ENCODE peak calls at places on chromosome 10, in five cellular contexts. H, Y, X, J and O are unnamed samples. For H3K4me1, the result is how much of the 10 kb centered on the place peaks cover.

GRCh38 chr10:2051108-2051507 is 313.8 kb upstream of the ADARB2 start:
- DNase-seq in H (no peak), Y (no peak), X (no peak), J (no peak), O (no peak)

GRCh38 chr10:42783181-42783549 is 570 bp downstream of the BMS1 start:
- DNase-seq in H (no peak), Y (peak), X (peak), J (no peak), O (peak)

GRCh38 chr10:58806970-58807630 is 294.4 kb downstream of the BICC1 start:
- DNase-seq in H (no peak), Y (no peak), X (no peak), J (no peak), O (peak)

GRCh38 chr10:119393845-119394244 is 148.7 kb downstream of the RGS10 start:
- DNase-seq in H (no peak), Y (no peak), X (no peak), J (no peak), O (no peak)

GRCh38 chr10:69202332-69202731 is 17.8 kb upstream of the HKDC1 start:
- DNase-seq in H (no peak), Y (no peak), X (peak), J (no peak), O (no peak)

GRCh38 chr10:28668363-28669226 is 8.7 kb upstream of the BAMBI start:
- DNase-seq in H (peak), Y (peak), X (no peak), J (peak), O (peak)

GRCh38 chr10:67621834-67622233 is 74.2 kb downstream of the CTNNA3 start:
- DNase-seq in H (no peak), Y (no peak), X (no peak), J (no peak), O (no peak)

GRCh38 chr10:69874464-69874863 is 72.8 kb downstream of the COL13A1 start:
- DNase-seq in H (no peak), Y (no peak), X (peak), J (no peak), O (no peak)

GRCh38 chr10:132974249-132974796 is 32.0 kb upstream of the CFAP46 start:
- DNase-seq in H (no peak), Y (no peak), X (no peak), J (no peak), O (no peak)

GRCh38 chr10:23399701-23400144 is 39.2 kb upstream of the OTUD1 start:
- DNase-seq in H (no peak), Y (no peak), X (peak), J (no peak), O (no peak)

GRCh38 chr10:97224483-97225435 is 39.0 kb upstream of the SLIT1 start:
- DNase-seq in H (no peak), Y (no peak), X (peak), J (no peak), O (no peak)

GRCh38 chr10:66440562-66440961 is 485.3 kb upstream of the LRRTM3 start:
- DNase-seq in H (no peak), Y (no peak), X (no peak), J (no peak), O (no peak)

GRCh38 chr10:79079074-79079397 is 10.3 kb downstream of the ZMIZ1 start:
- DNase-seq in H (no peak), Y (no peak), X (no peak), J (no peak), O (no peak)

GRCh38 chr10:32005050-32005449 is 51.2 kb downstream of the KIF5B start:
- DNase-seq in H (no peak), Y (peak), X (peak), J (no peak), O (peak)

GRCh38 chr10:124356706-124357582 is 61.8 kb downstream of the OAT start:
- DNase-seq in H (no peak), Y (no peak), X (no peak), J (no peak), O (no peak)

GRCh38 chr10:92972066-92972870 is 88.3 kb upstream of the CYP26C1 start:
- DNase-seq in H (no peak), Y (peak), X (peak), J (no peak), O (peak)

GRCh38 chr10:100814751-100815474 is 69.5 kb downstream of the PAX2 start:
- DNase-seq in H (no peak), Y (no peak), X (no peak), J (no peak), O (no peak)
- TF ChIP-seq CTCF in H (no peak), Y (no peak), X (no peak), J (no peak), O (no peak)

GRCh38 chr10:112261281-112261822 is 21.8 kb upstream of the TECTB start:
- DNase-seq in H (no peak), Y (no peak), X (peak), J (peak), O (no peak)
- H3K27ac ChIP-seq in H (no peak), Y (no peak), X (peak), J (no peak), O (no peak)

DNA sequence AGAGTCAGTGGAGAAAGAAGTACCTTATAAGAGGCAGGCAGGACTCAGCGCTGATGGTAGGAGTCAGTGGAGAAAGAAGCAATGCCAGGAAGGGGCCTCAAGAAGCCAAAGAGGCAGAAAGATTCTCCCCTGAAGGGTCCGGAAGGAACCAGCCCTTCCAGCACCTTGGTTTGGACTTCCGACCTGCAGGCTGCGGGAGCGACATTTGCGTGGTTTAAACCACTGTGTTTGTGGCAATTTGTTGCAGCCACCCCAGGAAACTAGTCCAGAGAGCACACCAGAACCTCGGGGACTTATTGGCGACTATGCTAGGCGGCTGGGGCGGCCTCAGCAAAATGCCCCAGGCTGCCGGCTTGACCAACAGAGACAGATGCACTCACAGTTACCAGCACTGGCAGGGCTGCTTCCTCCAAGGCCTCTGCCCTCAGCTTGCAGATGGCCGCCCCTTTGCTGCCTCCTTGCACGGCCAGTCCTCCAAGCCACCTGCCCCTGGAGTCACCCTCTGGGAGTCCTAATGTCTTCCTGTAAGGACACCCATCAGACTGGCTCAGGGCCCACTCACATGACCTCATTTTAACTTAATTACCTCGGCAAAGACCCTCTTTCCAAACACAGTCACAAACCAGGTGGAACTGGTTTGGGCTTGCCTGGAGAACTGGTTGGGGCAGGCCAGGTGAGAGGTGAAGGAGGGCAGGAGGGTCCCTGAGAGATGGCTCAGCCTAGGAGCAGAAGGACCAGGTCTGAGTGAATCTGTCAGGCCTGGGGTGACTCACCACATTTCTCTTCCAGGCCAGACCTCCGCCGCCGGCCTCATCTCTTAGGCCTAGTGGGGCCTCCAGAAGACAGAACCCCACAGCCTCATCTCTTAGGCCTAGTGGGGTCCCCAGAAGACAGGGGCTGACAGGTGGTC is 26.1 kb downstream of the CALML3 start:
- DNase-seq in H (peak), Y (no peak), X (peak), J (no peak), O (no peak)
- H3K4me1 ChIP-seq in H (under half), Y (under half), X (under half), J (under half), O (under half)

GRCh38 chr10:84007482-84007881 is 131.8 kb upstream of the GHITM start:
- DNase-seq in H (no peak), Y (no peak), X (no peak), J (no peak), O (no peak)
- TF ChIP-seq CTCF in H (no peak), Y (no peak), X (no peak), J (no peak), O (no peak)

GRCh38 chr10:88243847-88244730 is 339.0 kb downstream of the RNLS start:
- DNase-seq in H (peak), Y (peak), X (peak), J (peak), O (no peak)
- H3K27ac ChIP-seq in H (peak), Y (peak), X (peak), J (peak), O (no peak)

GRCh38 chr10:82552273-82552672 is 677.3 kb downstream of the NRG3 start:
- DNase-seq in H (no peak), Y (no peak), X (no peak), J (no peak), O (no peak)

DNA sequence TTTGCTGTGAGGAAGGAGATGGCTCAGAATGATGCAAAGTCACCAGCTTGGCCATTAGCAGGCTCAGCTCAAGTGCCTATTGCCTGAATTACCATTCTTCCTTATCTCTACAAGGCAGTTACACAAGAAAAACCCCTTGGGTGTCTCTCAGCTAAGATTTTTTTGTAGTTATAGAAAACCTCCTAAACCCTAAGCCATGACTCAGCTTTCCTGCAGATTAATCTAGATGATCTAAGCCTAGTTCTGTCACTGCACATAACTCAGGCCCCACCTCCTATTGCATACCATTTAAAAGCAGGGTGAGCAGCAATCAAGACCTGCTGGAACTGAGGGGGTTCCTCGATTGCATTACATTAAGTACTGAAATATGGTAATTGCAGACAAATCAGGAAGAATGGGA is 683.2 kb downstream of the NRG3 start:
- DNase-seq in H (no peak), Y (no peak), X (no peak), J (no peak), O (no peak)
- H3K4me1 ChIP-seq in H (under half), Y (under half), X (under half), J (under half), O (under half)

DNA sequence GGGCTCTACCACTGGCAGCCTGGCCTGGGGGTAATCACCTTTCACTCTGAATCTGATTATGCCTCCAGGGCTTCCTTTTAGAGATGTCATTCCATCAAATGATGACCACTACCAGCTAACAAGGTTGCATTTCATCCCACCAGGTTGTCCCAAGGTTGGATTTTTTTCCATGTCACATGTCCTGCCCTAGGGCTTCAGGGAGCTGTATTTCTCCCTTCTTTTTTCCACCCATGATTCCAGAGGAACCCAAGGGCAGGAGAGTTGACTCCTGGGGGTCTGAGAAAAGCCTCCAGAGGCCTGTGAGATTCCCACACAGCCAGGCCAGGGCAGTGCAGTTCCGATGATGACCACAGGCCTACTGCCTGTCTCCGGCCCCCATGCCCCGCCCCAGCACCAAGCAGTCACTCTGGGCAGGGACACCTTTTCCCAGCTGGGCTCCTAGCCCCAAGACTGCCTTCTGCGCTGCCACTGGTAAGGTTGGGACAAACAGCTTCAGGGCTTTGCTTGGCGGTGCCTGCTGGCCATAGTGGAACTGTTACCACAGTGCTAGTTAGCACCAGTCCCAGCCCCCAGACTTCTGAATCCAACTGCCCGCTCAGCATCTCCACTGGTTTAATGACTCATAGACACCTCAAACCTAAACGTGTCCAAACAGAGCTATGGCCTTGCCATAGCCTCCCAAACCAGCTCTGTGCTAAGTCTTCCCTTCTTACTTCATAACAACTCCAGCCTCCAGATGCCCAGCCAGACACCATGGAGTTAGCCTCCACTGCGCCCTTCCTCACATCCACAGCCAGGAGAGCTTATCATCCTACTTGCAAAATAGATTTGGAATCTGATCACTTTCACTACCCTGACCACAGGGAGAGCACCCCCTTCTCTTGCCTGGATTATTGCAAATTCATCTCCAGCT is 133.7 kb downstream of the ARHGAP22 start:
- DNase-seq in H (no peak), Y (no peak), X (peak), J (no peak), O (peak)
- TF ChIP-seq CTCF in H (no peak), Y (no peak), X (no peak), J (no peak), O (peak)

GRCh38 chr10:44394696-44395383 is 9.9 kb upstream of the CXCL12 start:
- DNase-seq in H (no peak), Y (no peak), X (no peak), J (no peak), O (no peak)
- H3K27ac ChIP-seq in H (no peak), Y (no peak), X (no peak), J (no peak), O (no peak)

DNA sequence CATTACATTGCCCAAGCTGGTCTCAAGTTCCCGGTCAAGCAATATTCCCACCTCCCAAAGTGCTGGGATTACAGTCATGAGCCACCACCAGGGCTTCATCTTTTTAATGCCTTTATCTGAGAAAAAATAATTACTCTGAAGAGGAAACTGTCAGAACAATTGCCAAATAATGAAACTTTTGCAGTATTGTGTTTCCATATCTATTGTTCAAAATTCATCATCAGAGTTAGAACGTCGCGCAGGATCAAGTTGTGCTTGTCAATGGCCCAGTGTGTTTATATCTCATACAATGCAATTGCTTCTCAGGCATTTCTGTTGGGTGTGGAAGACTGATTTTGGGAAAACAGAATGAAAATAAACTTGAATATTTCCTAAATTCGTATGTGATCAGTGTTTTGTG is 143.1 kb downstream of the ARID5B start:
- DNase-seq in H (no peak), Y (no peak), X (no peak), J (no peak), O (no peak)
- H3K4me1 ChIP-seq in H (under half), Y (under half), X (under half), J (under half), O (half or more)